ENCODE peak calls at places on chromosome 22, in four cellular contexts. Y is left ventricle myocardium inferior, J is lung, T is H1. V is an unnamed sample.
A peak's percentile ranks its signal among the peaks of the same experiment; 100 is the strongest.

GRCh38 chr22:43978558-43978957 is 23.3 kb downstream of the SAMM50 start:
- DNase-seq in J (no peak), Y (no peak), T (no peak), V (no peak)

GRCh38 chr22:29093501-29093921 is 20.7 kb downstream of the KREMEN1 start:
- DNase-seq in Y (no peak), T (no peak), J (no peak), V (no peak)

GRCh38 chr22:24379536-24379935 is 47.9 kb upstream of the ADORA2A start:
- DNase-seq in T (no peak), Y (no peak), J (no peak), V (no peak)

GRCh38 chr22:32080904-32081303 is 37.8 kb downstream of the SLC5A1 start:
- DNase-seq in Y (no peak), T (no peak), J (no peak), V (peak; percentile 33)

GRCh38 chr22:36180928-36181327 is 20.4 kb upstream of the APOL3 start:
- DNase-seq in J (no peak), T (no peak), Y (no peak), V (no peak)

GRCh38 chr22:47804281-47804680 is 1041.8 kb downstream of the TBC1D22A start:
- DNase-seq in T (no peak), J (no peak), Y (no peak), V (no peak)

GRCh38 chr22:37476389-37477329 is 9.5 kb downstream of the MFNG start:
- DNase-seq in Y (no peak), T (no peak), J (no peak), V (no peak)

GRCh38 chr22:50677493-50678217 is 5.0 kb downstream of the SHANK3 start:
- DNase-seq in J (peak; percentile 19), Y (no peak), T (no peak), V (no peak)

GRCh38 chr22:32637951-32638350 is 163.3 kb downstream of the FBXO7 start:
- DNase-seq in T (no peak), Y (no peak), J (no peak), V (no peak)

GRCh38 chr22:41782751-41783150 is 17.7 kb upstream of the CCDC134 start:
- DNase-seq in Y (no peak), T (no peak), J (no peak), V (no peak)

GRCh38 chr22:41052661-41053490 is 39.5 kb upstream of the EP300 start:
- DNase-seq in Y (no peak), T (no peak), J (no peak), V (no peak)

GRCh38 chr22:41589260-41589600 is 410 bp downstream of the PMM1 start:
- DNase-seq in J (peak; percentile 34), Y (no peak), T (peak; percentile 17), V (peak; percentile 35)

GRCh38 chr22:36528336-36528735 is 630 bp downstream of the EIF3D start:
- DNase-seq in J (no peak), T (no peak), Y (no peak), V (no peak)

GRCh38 chr22:37196539-37197450 is 8.7 kb upstream of the C1QTNF6 start:
- DNase-seq in T (no peak), Y (peak; percentile 90), J (peak; percentile 84), V (peak; percentile 68)

GRCh38 chr22:40631925-40632324 is 4.6 kb downstream of the MRTFA start:
- DNase-seq in T (no peak), J (no peak), Y (no peak), V (no peak)

GRCh38 chr22:29096736-29097669 is 24.2 kb downstream of the KREMEN1 start:
- DNase-seq in T (no peak), J (no peak), Y (no peak), V (no peak)

GRCh38 chr22:36320553-36320952 is 67.2 kb downstream of the MYH9 start:
- DNase-seq in J (no peak), T (no peak), Y (no peak), V (no peak)

GRCh38 chr22:19966908-19967750 is 25.5 kb upstream of the TXNRD2 start:
- DNase-seq in Y (no peak), J (no peak), T (no peak), V (no peak)

GRCh38 chr22:19967850-19968449 is 26.3 kb upstream of the TXNRD2 start:
- DNase-seq in Y (no peak), T (no peak), J (no peak), V (no peak)

GRCh38 chr22:19963863-19964642 is 22.4 kb upstream of the TXNRD2 start:
- DNase-seq in J (no peak), T (no peak), Y (no peak), V (no peak)

GRCh38 chr22:19964701-19965386 is 23.2 kb upstream of the TXNRD2 start:
- DNase-seq in J (no peak), Y (no peak), T (no peak), V (no peak)

GRCh38 chr22:19965771-19966709 is 24.4 kb upstream of the TXNRD2 start:
- DNase-seq in J (no peak), Y (no peak), T (no peak), V (peak; percentile 68)
- TF ChIP-seq CTCF in J (no peak), Y (peak; percentile 29), T (peak; percentile 84), V (peak; percentile 72)

DNA sequence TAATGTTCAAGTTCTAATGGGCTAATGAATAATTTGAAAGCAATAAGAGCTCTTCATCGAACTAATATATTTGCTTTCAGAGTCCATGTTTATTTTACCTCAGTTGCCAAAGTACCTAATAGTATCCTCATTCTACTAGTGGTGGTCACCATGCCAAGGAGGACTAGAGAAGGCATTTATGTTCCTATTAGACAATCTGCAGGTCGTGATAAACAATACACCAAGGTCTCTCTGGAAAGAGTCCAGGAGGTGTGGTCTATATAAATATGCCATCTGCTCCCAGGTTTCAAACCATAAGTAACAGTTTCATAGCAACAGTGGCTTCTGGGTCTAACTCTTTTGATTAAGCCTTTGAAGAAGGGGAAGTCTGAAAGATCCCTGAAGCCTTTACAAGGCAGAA is 42.9 kb downstream of the ARFGAP3 start:
- DNase-seq in Y (no peak), J (peak; percentile 22), T (no peak), V (no peak)
- H3K4me1 ChIP-seq in Y (peaks cover 15% of the 10 kb centered on the region), J (peaks cover 4% of the 10 kb centered on the region), T (no peaks in the 10 kb centered on the region), V (no peaks in the 10 kb centered on the region)

GRCh38 chr22:46330426-46330825 is 5.1 kb upstream of the TRMU start:
- DNase-seq in J (no peak), Y (no peak), T (no peak), V (no peak)

GRCh38 chr22:46326066-46326680 is 9.3 kb upstream of the TRMU start:
- DNase-seq in T (no peak), Y (no peak), J (no peak), V (no peak)

GRCh38 chr22:46329616-46330015 is 5.9 kb upstream of the TRMU start:
- DNase-seq in Y (no peak), J (no peak), T (no peak), V (no peak)

GRCh38 chr22:46328066-46328465 is 7.4 kb upstream of the TRMU start:
- DNase-seq in J (no peak), T (no peak), Y (no peak), V (no peak)

DNA sequence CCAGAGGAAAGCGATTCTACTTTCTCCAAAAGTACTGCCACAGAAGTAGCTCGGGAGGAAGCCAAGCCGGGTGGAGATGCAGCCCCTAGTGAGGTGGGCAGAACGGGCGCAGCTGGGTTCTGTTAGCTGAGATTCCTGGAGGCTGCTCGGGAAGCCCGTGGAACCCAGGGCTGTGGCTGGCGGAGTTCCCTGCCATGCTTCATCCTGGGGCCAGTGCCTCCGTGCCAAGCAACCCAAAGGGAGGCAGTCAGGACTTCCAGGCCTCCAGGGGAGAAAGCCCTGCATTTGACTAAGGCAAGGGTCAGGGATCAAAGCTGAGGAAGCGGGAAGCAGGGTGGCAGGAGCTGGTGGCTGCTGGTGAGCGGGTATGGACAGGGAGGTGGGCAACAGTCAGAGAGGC is 6.7 kb upstream of the TRMU start:
- DNase-seq in J (no peak), T (no peak), Y (no peak), V (no peak)
- H3K36me3 ChIP-seq in J (no peaks in the 10 kb centered on the region), T (peaks cover 18% of the 10 kb centered on the region), Y (no peaks in the 10 kb centered on the region), V (peaks cover 81% of the 10 kb centered on the region)

GRCh38 chr22:27874185-27874584 is 44.9 kb downstream of the PITPNB start:
- DNase-seq in J (no peak), T (no peak), Y (no peak), V (no peak)

GRCh38 chr22:27875951-27876350 is 43.1 kb downstream of the PITPNB start:
- DNase-seq in J (no peak), T (no peak), Y (no peak), V (no peak)

GRCh38 chr22:27874756-27875155 is 44.3 kb downstream of the PITPNB start:
- DNase-seq in T (no peak), J (no peak), Y (no peak), V (no peak)

GRCh38 chr22:27877501-27877900 is 41.6 kb downstream of the PITPNB start:
- DNase-seq in J (no peak), T (no peak), Y (no peak), V (no peak)

GRCh38 chr22:27876684-27877083 is 42.4 kb downstream of the PITPNB start:
- DNase-seq in Y (no peak), J (no peak), T (no peak), V (no peak)
- TF ChIP-seq CTCF in Y (no peak), J (no peak), T (no peak), V (no peak)

GRCh38 chr22:21866821-21867527 is 471 bp downstream of the MAPK1 start:
- DNase-seq in T (no peak), J (no peak), Y (peak; percentile 26), V (peak; percentile 10)
- H3K4me1 ChIP-seq in T (peaks cover 7% of the 10 kb centered on the region), J (peaks cover 20% of the 10 kb centered on the region), Y (peaks cover 54% of the 10 kb centered on the region), V (peaks cover 3% of the 10 kb centered on the region)

GRCh38 chr22:49040111-49040510 is 787.6 kb downstream of the BRD1 start:
- DNase-seq in T (no peak), J (no peak), Y (no peak), V (no peak)
- H3K36me3 ChIP-seq in T (no peaks in the 10 kb centered on the region), J (no peaks in the 10 kb centered on the region), Y (no peaks in the 10 kb centered on the region), V (no peaks in the 10 kb centered on the region)

GRCh38 chr22:27419473-27419872 is 382.1 kb downstream of the MN1 start:
- DNase-seq in T (no peak), J (no peak), Y (no peak), V (no peak)
- TF ChIP-seq CTCF in T (no peak), J (no peak), Y (no peak), V (no peak)

GRCh38 chr22:20552450-20552894 is 45.1 kb downstream of the MED15 start:
- DNase-seq in J (no peak), T (no peak), Y (peak; percentile 90), V (peak; percentile 73)

GRCh38 chr22:20550851-20551744 is 43.7 kb downstream of the MED15 start:
- DNase-seq in J (no peak), T (no peak), Y (no peak), V (no peak)

GRCh38 chr22:20553947-20554741 is 46.7 kb downstream of the MED15 start:
- DNase-seq in Y (no peak), T (no peak), J (no peak), V (no peak)

GRCh38 chr22:20551805-20552449 is 44.5 kb downstream of the MED15 start:
- DNase-seq in T (no peak), Y (no peak), J (no peak), V (peak; percentile 87)

GRCh38 chr22:20552913-20553401 is 45.5 kb downstream of the MED15 start:
- DNase-seq in Y (no peak), J (no peak), T (no peak), V (no peak)
- H3K4me1 ChIP-seq in Y (peaks cover 99% of the 10 kb centered on the region), J (peaks cover 37% of the 10 kb centered on the region), T (peaks cover 6% of the 10 kb centered on the region), V (peaks cover 46% of the 10 kb centered on the region)

DNA sequence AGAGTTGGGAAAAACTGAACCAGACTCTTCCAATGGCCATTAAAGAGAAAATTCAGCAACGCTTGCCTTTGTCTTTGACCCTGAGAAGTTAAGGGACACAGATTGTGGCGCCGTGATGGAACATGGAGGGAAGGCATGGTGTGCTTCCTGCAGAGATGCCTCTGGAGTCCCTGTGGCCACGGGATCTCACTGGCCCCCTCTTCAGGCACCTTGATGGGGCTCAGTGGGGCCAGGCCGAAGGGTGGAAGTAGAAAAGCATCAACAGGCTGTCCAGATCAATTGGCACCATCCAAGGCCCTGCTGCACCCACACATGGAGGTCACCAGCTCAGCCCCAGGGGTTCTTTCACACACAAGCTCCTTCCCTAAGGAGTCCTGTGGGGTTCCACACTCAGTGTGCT is 42.9 kb downstream of the MORC2 start:
- DNase-seq in Y (no peak), J (no peak), T (no peak), V (no peak)
- H3K36me3 ChIP-seq in Y (peaks cover 50% of the 10 kb centered on the region), J (peaks cover 22% of the 10 kb centered on the region), T (peaks cover 27% of the 10 kb centered on the region), V (peaks cover 51% of the 10 kb centered on the region)